ENCODE peak calls at places on chromosomes 13 and 19, in eight cellular contexts. H is ovary, M is hepatocyte, X is epithelial cell of esophagus, P is astrocyte of the spinal cord, Q is MM.1S, C is stomach, N is AG10803. J is an unnamed sample.

GRCh38 chr13:44822291-44822690 is 167.0 kb downstream of the NUFIP1 start:
- DNase-seq in X (no peak), Q (no peak), M (no peak), P (peak; percentile 77), N (no peak), H (no peak), C (no peak), J (no peak)

GRCh38 chr13:105655046-105655445 is 880.4 kb downstream of the EFNB2 start:
- DNase-seq in N (peak; percentile 43), H (no peak), P (peak; percentile 77), Q (no peak), M (no peak), C (no peak), X (peak; percentile 71), J (no peak)

GRCh38 chr13:27401210-27401609 is 23.2 kb upstream of the GTF3A start:
- DNase-seq in H (no peak), X (peak; percentile 25), P (no peak), N (no peak), Q (no peak), C (no peak), M (peak; percentile 20), J (no peak)

GRCh38 chr19:12939292-12939606 is 840 bp downstream of the CALR start:
- DNase-seq in Q (peak; percentile 64), H (peak; percentile 37), M (no peak), C (no peak), P (no peak), X (peak; percentile 50), N (peak; percentile 49), J (no peak)

GRCh38 chr13:112748947-112749346 is 59.1 kb downstream of the ATP11A start:
- DNase-seq in C (no peak), P (no peak), Q (no peak), N (peak; percentile 41), X (peak; percentile 32), M (no peak), H (no peak), J (no peak)

GRCh38 chr13:83879431-83880171 is 2.7 kb downstream of the SLITRK1 start:
- DNase-seq in Q (no peak), H (no peak), N (peak; percentile 6), P (no peak), X (peak; percentile 28), M (peak; percentile 5), C (no peak), J (no peak)

GRCh38 chr19:21202865-21203494 is 61.1 kb downstream of the ZNF431 start:
- DNase-seq in N (peak; percentile 21), X (peak; percentile 60), H (no peak), P (no peak), Q (peak; percentile 33), C (no peak), M (peak; percentile 25), J (peak; percentile 38)

GRCh38 chr13:114148521-114148855 is 16.1 kb upstream of the RASA3 start:
- DNase-seq in C (peak; percentile 51), M (no peak), X (no peak), N (no peak), Q (peak; percentile 93), H (no peak), P (no peak), J (no peak)

GRCh38 chr19:40244596-40244995 is 18.1 kb upstream of the CCNP start:
- DNase-seq in H (no peak), M (no peak), X (no peak), P (no peak), C (no peak), N (no peak), Q (no peak), J (no peak)

GRCh38 chr19:11269408-11269807 is 7.1 kb upstream of the DOCK6 start:
- DNase-seq in C (no peak), H (no peak), Q (no peak), X (peak; percentile 75), P (peak; percentile 35), N (no peak), M (no peak), J (no peak)

GRCh38 chr13:38530492-38530891 is 156.4 kb upstream of the FREM2 start:
- DNase-seq in Q (no peak), N (peak; percentile 29), X (peak; percentile 37), P (peak; percentile 1), C (no peak), H (no peak), M (peak; percentile 15), J (no peak)

GRCh38 chr19:16530540-16531379 is 11.5 kb downstream of the CHERP start:
- DNase-seq in M (no peak), P (no peak), X (no peak), Q (no peak), N (no peak), H (no peak), C (no peak), J (no peak)

GRCh38 chr19:57708641-57709354 is at the start of gene ZNF154:
- DNase-seq in M (peak; percentile 87), X (peak; percentile 55), N (peak; percentile 57), H (peak; percentile 21), C (no peak), Q (no peak), P (peak; percentile 77), J (no peak)

GRCh38 chr19:5824791-5825577 is 14.5 kb downstream of the FUT6 start:
- DNase-seq in X (no peak), N (no peak), P (no peak), M (no peak), C (no peak), Q (no peak), H (no peak), J (no peak)

GRCh38 chr19:5820785-5821184 is 15.9 kb downstream of the NRTN start:
- DNase-seq in P (no peak), Q (no peak), H (no peak), N (no peak), X (no peak), M (no peak), C (no peak), J (no peak)

GRCh38 chr19:5822181-5822844 is 17.2 kb downstream of the FUT6 start:
- DNase-seq in H (no peak), M (no peak), C (peak; percentile 62), P (no peak), X (no peak), N (no peak), Q (no peak), J (no peak)

GRCh38 chr19:5821521-5822180 is 16.8 kb downstream of the NRTN start:
- DNase-seq in H (no peak), Q (no peak), C (no peak), P (no peak), M (no peak), N (no peak), X (no peak), J (no peak)

GRCh38 chr19:5823579-5824281 is 15.8 kb downstream of the FUT6 start:
- DNase-seq in H (no peak), C (peak; percentile 71), M (no peak), X (peak; percentile 34), Q (no peak), P (no peak), N (no peak), J (no peak)
- TF ChIP-seq CTCF in H (no peak), C (peak; percentile 37), M (peak; percentile 2), X (peak; percentile 25), Q (peak; percentile 32), P (peak; percentile 8), N (peak; percentile 15), J (peak; percentile 57)

DNA sequence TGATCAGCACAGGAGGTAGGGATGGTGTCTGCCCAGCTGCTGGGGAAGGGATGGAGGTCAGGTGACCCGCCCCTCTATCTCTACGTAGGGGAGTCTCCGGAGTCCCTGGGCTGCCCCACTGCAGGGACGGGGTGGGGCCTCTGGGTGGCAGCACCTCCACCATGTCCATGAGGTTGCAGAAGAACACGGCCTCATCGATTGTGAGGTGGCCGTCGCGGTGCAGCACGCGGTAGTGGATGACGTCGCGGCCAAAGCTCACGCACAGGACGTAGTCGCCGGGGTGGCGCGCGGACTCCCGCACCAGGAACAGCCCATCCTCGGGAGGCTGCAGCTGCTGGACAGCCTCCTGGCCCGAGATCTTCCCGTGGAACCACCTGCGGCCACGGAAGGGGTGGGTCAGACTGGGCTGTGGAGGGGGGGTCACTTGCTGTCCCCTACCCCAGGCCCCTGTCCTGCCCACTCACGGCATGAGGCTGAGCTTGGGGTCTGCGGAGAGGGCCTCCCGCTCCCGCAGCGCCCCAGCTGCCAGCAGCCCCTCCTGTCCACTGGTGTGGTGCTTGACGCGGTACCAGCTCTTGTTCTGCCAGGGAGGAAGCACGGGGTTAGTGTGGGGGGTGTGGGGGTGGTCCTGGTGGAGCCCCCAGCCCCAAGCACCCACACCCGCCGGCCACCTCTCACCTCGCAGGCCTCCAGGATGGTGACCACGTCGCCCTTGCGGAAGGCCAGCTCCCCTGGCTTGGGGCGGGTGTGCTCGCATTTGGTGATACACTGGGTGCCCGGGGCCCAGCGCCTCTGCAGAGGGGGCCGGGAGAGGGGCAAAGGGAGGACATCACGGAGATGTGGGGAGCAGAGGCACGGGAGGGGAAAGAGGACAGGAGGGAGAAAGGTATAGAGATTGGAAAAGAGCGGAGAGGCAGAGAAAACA is 2.3 kb downstream of the MATK start:
- DNase-seq in P (no peak), M (no peak), N (no peak), Q (no peak), X (no peak), C (no peak), H (no peak), J (no peak)
- H3K4me3 ChIP-seq in P (no peak overlapping the region), M (no peak overlapping the region), N (no peak overlapping the region), Q (no peak overlapping the region), X (no peak overlapping the region), C (no peak overlapping the region), H (no peak overlapping the region), J (no peak overlapping the region)

GRCh38 chr19:2739602-2740313 is at the start of gene SLC39A3:
- DNase-seq in Q (peak; percentile 99), X (peak; percentile 99), N (peak; percentile 99), C (peak; percentile 99), M (peak; percentile 98), H (peak; percentile 100), P (peak; percentile 98), J (peak; percentile 95)
- TF ChIP-seq CTCF in Q (no peak), X (no peak), N (no peak), C (no peak), M (no peak), H (peak; percentile 31), P (no peak), J (no peak)

GRCh38 chr13:100520936-100521765 is 67.4 kb downstream of the GGACT start:
- DNase-seq in X (no peak), N (no peak), M (no peak), Q (no peak), H (no peak), C (no peak), P (peak; percentile 41), J (no peak)
- H3K4me3 ChIP-seq in X (no peak overlapping the region), N (no peak overlapping the region), M (no peak overlapping the region), Q (no peak overlapping the region), H (no peak overlapping the region), C (no peak overlapping the region), P (peak overlapping the region; percentile 10), J (no peak overlapping the region)

DNA sequence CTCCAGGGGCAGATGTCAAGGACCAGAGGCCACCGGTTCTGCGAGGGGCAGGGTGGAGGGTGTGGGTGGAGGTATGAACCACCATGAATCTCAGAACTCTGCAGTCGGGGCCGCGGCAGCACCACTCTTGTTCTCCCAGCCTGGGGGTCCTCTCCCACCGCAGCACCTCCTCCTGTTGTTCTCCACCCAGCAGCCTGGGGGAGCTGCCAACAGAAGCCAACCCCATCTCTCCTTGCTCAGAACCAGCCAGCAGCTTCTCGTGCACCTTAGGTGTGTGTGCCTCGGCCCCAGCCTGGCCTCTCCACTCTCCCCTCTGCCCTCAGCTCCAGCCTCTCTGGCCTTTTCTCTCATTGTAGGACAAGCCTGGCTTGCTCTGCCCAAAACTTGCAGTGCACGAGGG is 31.9 kb upstream of the CCNE1 start:
- DNase-seq in X (no peak), C (no peak), Q (no peak), N (no peak), H (no peak), M (no peak), P (no peak), J (no peak)
- TF ChIP-seq CTCF in X (no peak), C (no peak), Q (no peak), N (no peak), H (no peak), M (no peak), P (no peak), J (no peak)

GRCh38 chr19:46132508-46133100 is 8.1 kb upstream of the IGFL3 start:
- DNase-seq in N (no peak), X (no peak), Q (no peak), C (no peak), P (no peak), H (no peak), M (no peak), J (no peak)
- H3K4me3 ChIP-seq in N (peak overlapping the region; percentile 40), X (peak overlapping the region; percentile 30), Q (no peak overlapping the region), C (no peak overlapping the region), P (peak overlapping the region; percentile 41), H (peak overlapping the region; percentile 1), M (no peak overlapping the region), J (no peak overlapping the region)